ENCODE peak calls at places on chromosome 13, in nine cellular contexts. Q, H, S, U, J, Y, L, P and V are unnamed samples.

GRCh38 chr13:45362939-45363338 is 22.0 kb upstream of the TPT1 start:
- DNase-seq in Q (peak), H (no peak), S (no peak), U (no peak), J (no peak), Y (no peak), L (no peak), P (no peak), V (no peak)

GRCh38 chr13:95168191-95168590 is 133.1 kb downstream of the ABCC4 start:
- DNase-seq in Q (no peak), H (no peak), S (no peak), U (no peak), J (no peak), Y (no peak), L (no peak), P (no peak), V (no peak)

GRCh38 chr13:27182844-27183497 is 11.4 kb upstream of the USP12 start:
- DNase-seq in Q (no peak), H (no peak), S (no peak), U (no peak), J (peak), Y (no peak), L (no peak), P (no peak), V (peak)

GRCh38 chr13:105928901-105929300 is 606.6 kb downstream of the EFNB2 start:
- DNase-seq in Q (no peak), H (no peak), S (no peak), U (no peak), J (no peak), Y (no peak), L (no peak), P (no peak), V (no peak)

GRCh38 chr13:22883961-22884360 is 296.8 kb upstream of the SGCG start:
- DNase-seq in Q (no peak), H (no peak), S (no peak), U (no peak), J (no peak), Y (no peak), L (no peak), P (no peak), V (peak)

GRCh38 chr13:82772802-82773201 is 1109.5 kb downstream of the SLITRK1 start:
- DNase-seq in Q (no peak), H (no peak), S (no peak), U (no peak), J (no peak), Y (no peak), L (no peak), P (no peak), V (no peak)

GRCh38 chr13:53301449-53301848 is 272.8 kb downstream of the OLFM4 start:
- DNase-seq in Q (no peak), H (no peak), S (no peak), U (no peak), J (no peak), Y (no peak), L (no peak), P (no peak), V (no peak)

GRCh38 chr13:63436288-63436687 is 2020.6 kb upstream of the PCDH20 start:
- DNase-seq in Q (no peak), H (no peak), S (no peak), U (no peak), J (no peak), Y (no peak), L (no peak), P (no peak), V (peak)

GRCh38 chr13:100753391-100753790 is 78.8 kb upstream of the TMTC4 start:
- DNase-seq in Q (no peak), H (no peak), S (no peak), U (no peak), J (no peak), Y (no peak), L (no peak), P (no peak), V (no peak)

GRCh38 chr13:112453207-112453829 is 77.2 kb downstream of the SPACA7 start:
- DNase-seq in Q (no peak), H (no peak), S (no peak), U (no peak), J (no peak), Y (no peak), L (no peak), P (no peak), V (no peak)

GRCh38 chr13:26485786-26486185 is 71.7 kb upstream of the WASF3 start:
- DNase-seq in Q (no peak), H (no peak), S (no peak), U (no peak), J (no peak), Y (no peak), L (no peak), P (no peak), V (no peak)

GRCh38 chr13:111324736-111325135 is 4.3 kb downstream of the TEX29 start:
- DNase-seq in Q (no peak), H (no peak), S (no peak), U (no peak), J (no peak), Y (no peak), L (no peak), P (no peak), V (no peak)

GRCh38 chr13:109671919-109672318 is 114.5 kb downstream of the IRS2 start:
- DNase-seq in Q (no peak), H (no peak), S (no peak), U (no peak), J (no peak), Y (no peak), L (no peak), P (no peak), V (no peak)

GRCh38 chr13:84645196-84646071 is 763.2 kb upstream of the SLITRK1 start:
- DNase-seq in Q (no peak), H (no peak), S (no peak), U (no peak), J (no peak), Y (no peak), L (no peak), P (no peak), V (no peak)

GRCh38 chr13:52925775-52926285 is 77.4 kb upstream of the PCDH8 start:
- DNase-seq in Q (no peak), H (no peak), S (no peak), U (no peak), J (no peak), Y (no peak), L (no peak), P (no peak), V (no peak)

GRCh38 chr13:71485913-71486312 is 381.1 kb downstream of the DACH1 start:
- DNase-seq in Q (no peak), H (no peak), S (no peak), U (no peak), J (no peak), Y (no peak), L (no peak), P (no peak), V (no peak)

GRCh38 chr13:33271759-33272158 is 13.8 kb downstream of the STARD13 start:
- DNase-seq in Q (no peak), H (no peak), S (no peak), U (no peak), J (no peak), Y (no peak), L (no peak), P (no peak), V (no peak)

GRCh38 chr13:86986448-86986847 is 684.7 kb upstream of the SLITRK5 start:
- DNase-seq in Q (no peak), H (no peak), S (no peak), U (no peak), J (no peak), Y (no peak), L (no peak), P (no peak), V (no peak)

GRCh38 chr13:27487776-27488175 is 37.4 kb upstream of the MTIF3 start:
- DNase-seq in Q (no peak), H (no peak), S (no peak), U (no peak), J (no peak), Y (no peak), L (no peak), P (no peak), V (no peak)

GRCh38 chr13:45207319-45207718 is 6.5 kb upstream of the KCTD4 start:
- DNase-seq in Q (no peak), H (no peak), S (no peak), U (no peak), J (no peak), Y (no peak), L (no peak), P (no peak), V (no peak)

GRCh38 chr13:20182231-20182846 is 10.4 kb downstream of the GJB2 start:
- DNase-seq in Q (peak), H (no peak), S (no peak), U (no peak), J (peak), Y (peak), L (no peak), P (peak), V (peak)

GRCh38 chr13:25046274-25046984 is 49.5 kb upstream of the PABPC3 start:
- DNase-seq in Q (no peak), H (peak), S (no peak), U (no peak), J (no peak), Y (no peak), L (no peak), P (no peak), V (no peak)

GRCh38 chr13:95624020-95624419 is 20.5 kb downstream of the DZIP1 start:
- DNase-seq in Q (peak), H (no peak), S (no peak), U (no peak), J (no peak), Y (peak), L (no peak), P (peak), V (peak)

GRCh38 chr13:47036291-47037008 is 139.6 kb upstream of the HTR2A start:
- DNase-seq in Q (no peak), H (no peak), S (no peak), U (no peak), J (no peak), Y (no peak), L (no peak), P (no peak), V (no peak)

GRCh38 chr13:94369862-94370491 is 109.5 kb downstream of the DCT start:
- DNase-seq in Q (no peak), H (no peak), S (no peak), U (no peak), J (no peak), Y (no peak), L (no peak), P (no peak), V (no peak)

GRCh38 chr13:42333613-42334328 is 61.8 kb downstream of the AKAP11 start:
- DNase-seq in Q (peak), H (no peak), S (no peak), U (no peak), J (no peak), Y (peak), L (no peak), P (no peak), V (peak)

GRCh38 chr13:39417131-39417530 is 185.9 kb downstream of the LHFPL6 start:
- DNase-seq in Q (no peak), H (no peak), S (no peak), U (no peak), J (no peak), Y (no peak), L (peak), P (no peak), V (no peak)

GRCh38 chr13:41985788-41986508 is 25.0 kb upstream of the VWA8 start:
- DNase-seq in Q (no peak), H (no peak), S (no peak), U (no peak), J (no peak), Y (no peak), L (no peak), P (no peak), V (peak)

GRCh38 chr13:110380359-110381028 is 73.4 kb downstream of the COL4A2 start:
- DNase-seq in Q (no peak), H (no peak), S (no peak), U (no peak), J (no peak), Y (no peak), L (no peak), P (no peak), V (peak)

GRCh38 chr13:45219938-45220375 is 19.1 kb upstream of the KCTD4 start:
- DNase-seq in Q (no peak), H (no peak), S (no peak), U (no peak), J (no peak), Y (no peak), L (no peak), P (no peak), V (peak)

GRCh38 chr13:94112227-94112626 is 367.3 kb downstream of the DCT start:
- DNase-seq in Q (no peak), H (no peak), S (no peak), U (no peak), J (peak), Y (no peak), L (no peak), P (no peak), V (peak)